ENCODE peak calls at places on chromosomes 2 and 18, in four cellular contexts. One of them, this sample, is unnamed. For H3K4me1, the result is how much of the 10 kb centered on the place peaks cover.

GRCh38 chr2:65263257-65263656 is 35.6 kb downstream of the ACTR2 start:
- DNase-seq in tibial nerve: no peak
- DNase-seq in left ventricle myocardium inferior: no peak
- DNase-seq in endothelial cell of umbilical vein: no peak
- DNase-seq in this sample: no peak

GRCh38 chr18:26551217-26551708 is 2.9 kb upstream of the KCTD1 start:
- DNase-seq in tibial nerve: no peak
- DNase-seq in left ventricle myocardium inferior: no peak
- DNase-seq in endothelial cell of umbilical vein: no peak
- DNase-seq in this sample: no peak

GRCh38 chr2:924701-925100 is 25.9 kb upstream of the SNTG2 start:
- DNase-seq in tibial nerve: no peak
- DNase-seq in endothelial cell of umbilical vein: no peak
- DNase-seq in left ventricle myocardium inferior: no peak
- DNase-seq in this sample: no peak

GRCh38 chr2:9463698-9464034 is 10.7 kb upstream of the IAH1 start:
- DNase-seq in endothelial cell of umbilical vein: no peak
- DNase-seq in tibial nerve: no peak
- DNase-seq in left ventricle myocardium inferior: no peak
- DNase-seq in this sample: no peak

GRCh38 chr2:223944704-223945531 is at the start of gene WDFY1:
- DNase-seq in endothelial cell of umbilical vein: peak
- DNase-seq in left ventricle myocardium inferior: peak
- DNase-seq in tibial nerve: peak
- DNase-seq in this sample: peak

GRCh38 chr18:49360582-49360981 is 99.9 kb downstream of the DYM start:
- DNase-seq in tibial nerve: no peak
- DNase-seq in endothelial cell of umbilical vein: no peak
- DNase-seq in left ventricle myocardium inferior: no peak
- DNase-seq in this sample: no peak

GRCh38 chr2:167784071-167784400 is 463.4 kb downstream of the STK39 start:
- DNase-seq in endothelial cell of umbilical vein: no peak
- DNase-seq in left ventricle myocardium inferior: no peak
- DNase-seq in tibial nerve: no peak
- DNase-seq in this sample: no peak

GRCh38 chr2:205020673-205021072 is 475.4 kb downstream of the PARD3B start:
- DNase-seq in endothelial cell of umbilical vein: no peak
- DNase-seq in left ventricle myocardium inferior: no peak
- DNase-seq in tibial nerve: no peak
- DNase-seq in this sample: no peak

GRCh38 chr2:215002500-215002899 is 135.9 kb downstream of the ABCA12 start:
- DNase-seq in tibial nerve: no peak
- DNase-seq in left ventricle myocardium inferior: no peak
- DNase-seq in endothelial cell of umbilical vein: peak
- DNase-seq in this sample: peak

GRCh38 chr18:46067431-46068007 is 4.5 kb downstream of the PSTPIP2 start:
- DNase-seq in endothelial cell of umbilical vein: peak
- DNase-seq in tibial nerve: no peak
- DNase-seq in left ventricle myocardium inferior: no peak
- DNase-seq in this sample: peak

GRCh38 chr18:49109565-49110251 is 158.9 kb upstream of the SMAD7 start:
- DNase-seq in endothelial cell of umbilical vein: no peak
- DNase-seq in tibial nerve: no peak
- DNase-seq in left ventricle myocardium inferior: no peak
- DNase-seq in this sample: no peak

GRCh38 chr2:74226648-74227213 is 28.3 kb downstream of the MTHFD2 start:
- DNase-seq in endothelial cell of umbilical vein: no peak
- DNase-seq in left ventricle myocardium inferior: peak
- DNase-seq in tibial nerve: no peak
- DNase-seq in this sample: peak

GRCh38 chr2:161119483-161119882 is 40.7 kb upstream of the TANK start:
- DNase-seq in endothelial cell of umbilical vein: no peak
- DNase-seq in tibial nerve: no peak
- DNase-seq in left ventricle myocardium inferior: no peak
- DNase-seq in this sample: no peak

GRCh38 chr2:70083344-70084156 is 3.7 kb upstream of the PCBP1 start:
- DNase-seq in left ventricle myocardium inferior: no peak
- DNase-seq in tibial nerve: no peak
- DNase-seq in endothelial cell of umbilical vein: no peak
- DNase-seq in this sample: peak

GRCh38 chr18:45874501-45875184 is 49.2 kb downstream of the SIGLEC15 start:
- DNase-seq in endothelial cell of umbilical vein: no peak
- DNase-seq in left ventricle myocardium inferior: no peak
- DNase-seq in tibial nerve: no peak
- DNase-seq in this sample: peak

GRCh38 chr2:170711196-170711773 is 3.9 kb upstream of the SP5 start:
- DNase-seq in tibial nerve: no peak
- DNase-seq in left ventricle myocardium inferior: no peak
- DNase-seq in endothelial cell of umbilical vein: no peak
- DNase-seq in this sample: no peak
- H3K4me3 ChIP-seq in tibial nerve: no peak
- H3K4me3 ChIP-seq in left ventricle myocardium inferior: peak
- H3K4me3 ChIP-seq in endothelial cell of umbilical vein: no peak
- H3K4me3 ChIP-seq in this sample: no peak

DNA sequence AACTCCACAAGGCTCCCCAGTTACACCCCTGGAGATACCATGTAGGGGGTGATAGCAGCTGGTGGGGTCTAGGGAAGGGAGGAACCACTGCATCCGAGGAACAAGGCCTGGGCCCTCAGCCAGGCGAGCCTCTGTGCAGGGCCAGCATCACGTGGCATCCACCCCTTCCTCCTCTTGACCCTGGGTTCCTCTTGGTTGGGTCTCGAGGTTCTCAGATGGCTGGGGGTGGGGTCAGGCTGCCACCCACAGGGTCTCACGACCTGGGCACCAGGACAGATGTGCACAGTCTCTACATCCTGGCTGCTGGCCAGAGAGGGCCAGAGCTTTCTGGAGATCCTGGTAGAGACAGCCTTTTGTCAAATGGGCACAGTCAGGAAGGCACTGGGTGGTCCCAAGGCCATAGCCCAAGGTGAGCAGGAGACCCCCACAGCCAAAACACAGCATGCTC is 10.4 kb downstream of the HS6ST1 start:
- DNase-seq in left ventricle myocardium inferior: peak
- DNase-seq in tibial nerve: peak
- DNase-seq in endothelial cell of umbilical vein: no peak
- DNase-seq in this sample: no peak
- H3K4me1 ChIP-seq in left ventricle myocardium inferior: half or more
- H3K4me1 ChIP-seq in tibial nerve: under half
- H3K4me1 ChIP-seq in endothelial cell of umbilical vein: under half
- H3K4me1 ChIP-seq in this sample: under half

DNA sequence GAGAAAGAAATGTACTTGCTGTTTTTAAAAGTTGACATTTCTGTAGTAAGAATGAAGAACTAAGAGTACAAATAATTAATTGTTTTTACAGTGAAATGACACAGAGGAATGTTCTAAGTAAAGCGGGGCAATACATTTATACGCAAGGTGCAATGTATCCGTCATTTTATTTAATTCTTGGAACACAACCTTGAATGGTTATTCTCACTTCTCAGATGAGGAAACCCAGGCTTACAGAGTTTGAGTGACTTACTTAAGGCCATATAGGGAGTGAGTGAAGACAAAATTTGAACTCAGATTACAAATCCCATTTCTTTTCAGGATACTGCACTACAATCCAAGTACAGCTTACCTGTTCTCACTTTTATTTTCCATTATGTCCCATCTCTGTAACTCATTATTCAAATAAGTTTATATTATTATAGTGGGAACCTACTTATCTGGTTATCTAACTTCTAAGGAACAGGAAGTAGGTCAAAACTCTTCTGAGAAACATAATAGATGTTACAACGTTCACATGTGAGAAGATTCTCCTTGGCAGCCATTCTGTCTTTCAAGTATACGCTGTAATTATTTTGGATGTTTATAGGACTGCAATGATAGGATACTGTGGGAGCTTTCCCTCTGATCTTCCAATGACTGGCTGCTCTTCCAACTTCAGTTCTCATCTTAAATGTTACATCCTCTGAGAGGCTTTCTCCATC is 12.3 kb upstream of the STK17B start:
- DNase-seq in endothelial cell of umbilical vein: no peak
- DNase-seq in left ventricle myocardium inferior: no peak
- DNase-seq in tibial nerve: no peak
- DNase-seq in this sample: no peak
- H3K4me3 ChIP-seq in endothelial cell of umbilical vein: no peak
- H3K4me3 ChIP-seq in left ventricle myocardium inferior: no peak
- H3K4me3 ChIP-seq in tibial nerve: no peak
- H3K4me3 ChIP-seq in this sample: no peak

GRCh38 chr2:17555150-17555549 is 14.7 kb downstream of the VSNL1 start:
- DNase-seq in left ventricle myocardium inferior: no peak
- DNase-seq in endothelial cell of umbilical vein: no peak
- DNase-seq in tibial nerve: no peak
- DNase-seq in this sample: no peak
- H3K4me1 ChIP-seq in left ventricle myocardium inferior: under half
- H3K4me1 ChIP-seq in endothelial cell of umbilical vein: under half
- H3K4me1 ChIP-seq in tibial nerve: under half
- H3K4me1 ChIP-seq in this sample: under half

GRCh38 chr2:45260946-45261345 is 251.7 kb upstream of the SIX2 start:
- DNase-seq in endothelial cell of umbilical vein: no peak
- DNase-seq in left ventricle myocardium inferior: no peak
- DNase-seq in tibial nerve: no peak
- DNase-seq in this sample: no peak
- H3K4me3 ChIP-seq in endothelial cell of umbilical vein: no peak
- H3K4me3 ChIP-seq in left ventricle myocardium inferior: no peak
- H3K4me3 ChIP-seq in tibial nerve: no peak
- H3K4me3 ChIP-seq in this sample: no peak

GRCh38 chr18:47895565-47896250 is 34.8 kb downstream of the SMAD2 start:
- DNase-seq in left ventricle myocardium inferior: no peak
- DNase-seq in endothelial cell of umbilical vein: no peak
- DNase-seq in tibial nerve: no peak
- DNase-seq in this sample: peak
- H3K4me1 ChIP-seq in left ventricle myocardium inferior: half or more
- H3K4me1 ChIP-seq in endothelial cell of umbilical vein: under half
- H3K4me1 ChIP-seq in tibial nerve: under half
- H3K4me1 ChIP-seq in this sample: under half

DNA sequence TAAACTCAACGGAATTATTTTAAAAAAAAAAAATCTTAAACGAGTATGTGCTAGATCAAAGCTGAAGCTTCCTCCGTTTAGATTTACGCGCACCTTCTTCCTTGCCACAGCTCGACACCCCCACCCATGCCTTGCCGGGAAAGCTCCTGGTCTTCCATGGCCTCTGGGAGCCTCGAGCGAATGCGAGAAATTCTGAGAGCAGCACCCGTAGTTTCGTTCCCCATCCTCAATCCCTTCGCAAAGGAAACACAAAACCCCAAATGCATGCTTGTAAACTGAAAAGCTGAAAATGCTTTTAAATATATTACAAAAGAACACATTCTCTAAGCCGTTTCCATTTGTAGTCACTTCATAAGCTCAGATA is 1.6 kb downstream of the DSC3 start:
- DNase-seq in tibial nerve: no peak
- DNase-seq in left ventricle myocardium inferior: no peak
- DNase-seq in endothelial cell of umbilical vein: no peak
- DNase-seq in this sample: peak
- H3K4me3 ChIP-seq in tibial nerve: no peak
- H3K4me3 ChIP-seq in left ventricle myocardium inferior: peak
- H3K4me3 ChIP-seq in endothelial cell of umbilical vein: no peak
- H3K4me3 ChIP-seq in this sample: no peak

GRCh38 chr2:217804786-217805678 is 197.8 kb downstream of the TNS1 start:
- DNase-seq in tibial nerve: no peak
- DNase-seq in endothelial cell of umbilical vein: no peak
- DNase-seq in left ventricle myocardium inferior: peak
- DNase-seq in this sample: peak

GRCh38 chr2:217805679-217806479 is 196.9 kb downstream of the TNS1 start:
- DNase-seq in tibial nerve: no peak
- DNase-seq in endothelial cell of umbilical vein: no peak
- DNase-seq in left ventricle myocardium inferior: peak
- DNase-seq in this sample: no peak

GRCh38 chr2:217803639-217803932 is 199.2 kb downstream of the TNS1 start:
- DNase-seq in endothelial cell of umbilical vein: no peak
- DNase-seq in left ventricle myocardium inferior: no peak
- DNase-seq in tibial nerve: no peak
- DNase-seq in this sample: no peak

GRCh38 chr2:217802876-217803638 is 199.7 kb downstream of the TNS1 start:
- DNase-seq in tibial nerve: no peak
- DNase-seq in endothelial cell of umbilical vein: no peak
- DNase-seq in left ventricle myocardium inferior: no peak
- DNase-seq in this sample: no peak

GRCh38 chr2:217804338-217804737 is 198.5 kb downstream of the TNS1 start:
- DNase-seq in tibial nerve: no peak
- DNase-seq in left ventricle myocardium inferior: peak
- DNase-seq in endothelial cell of umbilical vein: no peak
- DNase-seq in this sample: no peak
- H3K4me1 ChIP-seq in tibial nerve: under half
- H3K4me1 ChIP-seq in left ventricle myocardium inferior: half or more
- H3K4me1 ChIP-seq in endothelial cell of umbilical vein: under half
- H3K4me1 ChIP-seq in this sample: under half